ENCODE peak calls at places on chromosomes 3 and 15, in five cellular contexts. One of them, this sample, is unnamed.

GRCh38 chr3:11220230-11220629 is 52.0 kb upstream of the ATG7 start:
- DNase-seq in foreskin fibroblast: no peak
- DNase-seq in CD8-positive, alpha-beta T cell: no peak
- DNase-seq in breast epithelium: no peak
- DNase-seq in osteocyte: no peak
- DNase-seq in this sample: no peak

GRCh38 chr3:58167431-58168351 is 43.1 kb downstream of the DNASE1L3 start:
- DNase-seq in breast epithelium: no peak
- DNase-seq in osteocyte: no peak
- DNase-seq in CD8-positive, alpha-beta T cell: no peak
- DNase-seq in foreskin fibroblast: peak; percentile 71
- DNase-seq in this sample: peak; percentile 31

GRCh38 chr15:63475670-63476069 is 28.7 kb upstream of the USP3 start:
- DNase-seq in foreskin fibroblast: no peak
- DNase-seq in osteocyte: no peak
- DNase-seq in breast epithelium: no peak
- DNase-seq in CD8-positive, alpha-beta T cell: no peak
- DNase-seq in this sample: no peak

GRCh38 chr3:125212509-125213372 is at the start of gene SLC12A8:
- DNase-seq in osteocyte: no peak
- DNase-seq in breast epithelium: no peak
- DNase-seq in CD8-positive, alpha-beta T cell: no peak
- DNase-seq in foreskin fibroblast: no peak
- DNase-seq in this sample: no peak

GRCh38 chr3:141368062-141368924 is at the start of gene ZBTB38:
- DNase-seq in breast epithelium: peak; percentile 86
- DNase-seq in osteocyte: peak; percentile 93
- DNase-seq in CD8-positive, alpha-beta T cell: no peak
- DNase-seq in foreskin fibroblast: peak; percentile 98
- DNase-seq in this sample: peak; percentile 29

GRCh38 chr3:102741105-102741504 is 306.3 kb downstream of the ZPLD1 start:
- DNase-seq in foreskin fibroblast: no peak
- DNase-seq in osteocyte: no peak
- DNase-seq in breast epithelium: no peak
- DNase-seq in CD8-positive, alpha-beta T cell: no peak
- DNase-seq in this sample: no peak

GRCh38 chr3:25468866-25469319 is 40.8 kb downstream of the RARB start:
- DNase-seq in foreskin fibroblast: peak; percentile 48
- DNase-seq in CD8-positive, alpha-beta T cell: no peak
- DNase-seq in breast epithelium: peak; percentile 56
- DNase-seq in osteocyte: peak; percentile 90
- DNase-seq in this sample: no peak

GRCh38 chr15:33584797-33585196 is 274.0 kb downstream of the RYR3 start:
- DNase-seq in breast epithelium: no peak
- DNase-seq in foreskin fibroblast: no peak
- DNase-seq in osteocyte: no peak
- DNase-seq in CD8-positive, alpha-beta T cell: no peak
- DNase-seq in this sample: no peak

GRCh38 chr3:132180337-132180791 is 136.8 kb upstream of the ACP3 start:
- DNase-seq in breast epithelium: no peak
- DNase-seq in foreskin fibroblast: peak; percentile 34
- DNase-seq in osteocyte: no peak
- DNase-seq in CD8-positive, alpha-beta T cell: no peak
- DNase-seq in this sample: no peak

GRCh38 chr3:123036352-123037014 is 8.9 kb upstream of the SEMA5B start:
- DNase-seq in foreskin fibroblast: peak; percentile 32
- DNase-seq in osteocyte: no peak
- DNase-seq in CD8-positive, alpha-beta T cell: no peak
- DNase-seq in breast epithelium: no peak
- DNase-seq in this sample: no peak

GRCh38 chr3:45986303-45986982 is 9.2 kb downstream of the FYCO1 start:
- DNase-seq in breast epithelium: peak; percentile 60
- DNase-seq in foreskin fibroblast: peak; percentile 69
- DNase-seq in CD8-positive, alpha-beta T cell: no peak
- DNase-seq in osteocyte: no peak
- DNase-seq in this sample: no peak

GRCh38 chr3:79729096-79729495 is 38.7 kb downstream of the ROBO1 start:
- DNase-seq in breast epithelium: no peak
- DNase-seq in CD8-positive, alpha-beta T cell: no peak
- DNase-seq in foreskin fibroblast: no peak
- DNase-seq in osteocyte: no peak
- DNase-seq in this sample: no peak

GRCh38 chr3:152556731-152557254 is 278.1 kb upstream of the P2RY1 start:
- DNase-seq in foreskin fibroblast: peak; percentile 88
- DNase-seq in CD8-positive, alpha-beta T cell: no peak
- DNase-seq in breast epithelium: no peak
- DNase-seq in osteocyte: no peak
- DNase-seq in this sample: no peak

GRCh38 chr3:172140499-172141391 is 101.4 kb downstream of the FNDC3B start:
- DNase-seq in foreskin fibroblast: peak; percentile 89
- DNase-seq in breast epithelium: no peak
- DNase-seq in osteocyte: no peak
- DNase-seq in CD8-positive, alpha-beta T cell: no peak
- DNase-seq in this sample: no peak

GRCh38 chr3:41202834-41203345 is 3.6 kb downstream of the CTNNB1 start:
- DNase-seq in foreskin fibroblast: no peak
- DNase-seq in CD8-positive, alpha-beta T cell: no peak
- DNase-seq in osteocyte: no peak
- DNase-seq in breast epithelium: no peak
- DNase-seq in this sample: no peak

GRCh38 chr15:71591057-71591456 is 219.3 kb upstream of the NR2E3 start:
- DNase-seq in breast epithelium: no peak
- DNase-seq in foreskin fibroblast: no peak
- DNase-seq in osteocyte: no peak
- DNase-seq in CD8-positive, alpha-beta T cell: no peak
- DNase-seq in this sample: no peak

GRCh38 chr15:76588811-76589747 is 252.5 kb downstream of the ISL2 start:
- DNase-seq in osteocyte: no peak
- DNase-seq in breast epithelium: no peak
- DNase-seq in foreskin fibroblast: no peak
- DNase-seq in CD8-positive, alpha-beta T cell: no peak
- DNase-seq in this sample: no peak
- TF ChIP-seq CTCF in osteocyte: no peak
- TF ChIP-seq CTCF in breast epithelium: no peak
- TF ChIP-seq CTCF in foreskin fibroblast: no peak
- TF ChIP-seq CTCF in CD8-positive, alpha-beta T cell: no peak
- TF ChIP-seq CTCF in this sample: no peak

GRCh38 chr15:97087337-97087736 is 756.8 kb downstream of the NR2F2 start:
- DNase-seq in foreskin fibroblast: no peak
- DNase-seq in CD8-positive, alpha-beta T cell: no peak
- DNase-seq in breast epithelium: no peak
- DNase-seq in osteocyte: no peak
- DNase-seq in this sample: no peak
- TF ChIP-seq CTCF in foreskin fibroblast: no peak
- TF ChIP-seq CTCF in CD8-positive, alpha-beta T cell: no peak
- TF ChIP-seq CTCF in breast epithelium: no peak
- TF ChIP-seq CTCF in osteocyte: no peak
- TF ChIP-seq CTCF in this sample: no peak

GRCh38 chr15:47196057-47196456 is 521.2 kb upstream of the SEMA6D start:
- DNase-seq in CD8-positive, alpha-beta T cell: no peak
- DNase-seq in foreskin fibroblast: peak; percentile 81
- DNase-seq in breast epithelium: peak; percentile 72
- DNase-seq in osteocyte: peak; percentile 90
- DNase-seq in this sample: peak; percentile 23

GRCh38 chr15:47188766-47189507 is 528.4 kb upstream of the SEMA6D start:
- DNase-seq in foreskin fibroblast: no peak
- DNase-seq in osteocyte: no peak
- DNase-seq in breast epithelium: no peak
- DNase-seq in CD8-positive, alpha-beta T cell: no peak
- DNase-seq in this sample: no peak

DNA sequence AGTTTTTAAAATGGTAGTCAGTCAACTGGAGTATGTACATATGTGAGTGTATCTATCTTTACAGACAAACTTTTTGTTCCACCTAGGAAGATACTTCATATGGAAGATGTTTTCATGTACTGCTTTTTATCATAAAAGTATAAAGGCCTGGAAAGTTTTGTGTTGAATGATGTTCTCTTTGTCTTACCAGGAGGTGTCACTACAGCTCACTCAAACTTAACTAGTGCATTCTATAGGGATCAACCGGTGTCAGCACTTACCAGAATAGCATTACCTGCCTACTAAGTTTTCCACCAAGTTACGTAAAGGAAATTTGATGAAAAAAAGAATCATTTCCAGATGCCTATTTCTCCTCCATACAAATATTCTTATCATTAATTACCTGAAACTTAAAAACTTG is 522.6 kb upstream of the SEMA6D start:
- DNase-seq in osteocyte: no peak
- DNase-seq in breast epithelium: no peak
- DNase-seq in foreskin fibroblast: peak; percentile 29
- DNase-seq in CD8-positive, alpha-beta T cell: no peak
- DNase-seq in this sample: no peak
- TF ChIP-seq CTCF in osteocyte: peak; percentile 54
- TF ChIP-seq CTCF in breast epithelium: peak; percentile 25
- TF ChIP-seq CTCF in foreskin fibroblast: peak; percentile 33
- TF ChIP-seq CTCF in CD8-positive, alpha-beta T cell: no peak
- TF ChIP-seq CTCF in this sample: no peak

GRCh38 chr3:128066111-128066510 is 13.9 kb downstream of the SEC61A1 start:
- DNase-seq in breast epithelium: no peak
- DNase-seq in foreskin fibroblast: no peak
- DNase-seq in CD8-positive, alpha-beta T cell: no peak
- DNase-seq in osteocyte: no peak
- DNase-seq in this sample: no peak
- TF ChIP-seq CTCF in breast epithelium: no peak
- TF ChIP-seq CTCF in foreskin fibroblast: no peak
- TF ChIP-seq CTCF in CD8-positive, alpha-beta T cell: no peak
- TF ChIP-seq CTCF in osteocyte: no peak
- TF ChIP-seq CTCF in this sample: no peak

DNA sequence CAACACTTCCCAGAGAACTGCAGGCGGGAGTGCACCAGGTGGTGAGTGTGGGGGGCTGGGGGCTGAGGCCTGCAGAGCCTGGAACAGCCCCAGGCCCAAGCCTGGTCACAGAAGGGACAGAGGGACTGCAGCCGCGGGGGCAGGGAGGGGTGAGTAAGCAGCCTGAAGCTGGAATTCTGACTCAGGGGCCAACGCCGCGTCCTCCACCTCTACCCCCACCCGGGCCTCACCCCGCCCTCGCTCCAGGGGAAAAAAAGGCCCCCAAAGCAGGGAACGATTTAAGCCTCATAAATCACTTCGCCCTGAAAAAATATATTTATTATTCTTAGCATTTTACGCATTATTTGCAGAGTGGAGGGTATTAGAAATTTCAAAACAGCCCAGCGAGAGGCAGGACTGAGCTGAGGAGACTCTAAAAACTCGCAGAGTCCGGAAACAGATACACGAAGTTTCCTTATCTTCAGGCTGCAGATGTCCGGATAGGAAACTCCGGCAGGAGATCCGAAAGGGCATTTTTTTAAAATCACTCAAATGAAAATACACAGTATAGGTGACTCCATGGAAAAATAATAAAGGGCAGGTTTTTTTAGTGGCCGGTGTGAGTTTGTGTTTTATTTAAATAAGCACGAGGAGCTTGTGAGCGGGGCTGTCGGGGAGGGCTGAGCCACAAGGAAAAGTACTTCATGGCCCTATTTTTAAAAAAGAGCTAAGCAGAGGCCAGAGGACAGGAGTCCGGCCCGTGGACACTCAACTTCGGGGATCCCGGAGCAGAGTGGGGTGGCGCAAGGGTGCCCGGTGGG is 9.9 kb downstream of the GATA2 start:
- DNase-seq in foreskin fibroblast: peak; percentile 82
- DNase-seq in osteocyte: no peak
- DNase-seq in breast epithelium: no peak
- DNase-seq in CD8-positive, alpha-beta T cell: no peak
- DNase-seq in this sample: no peak
- TF ChIP-seq CTCF in foreskin fibroblast: no peak
- TF ChIP-seq CTCF in osteocyte: peak; percentile 34
- TF ChIP-seq CTCF in breast epithelium: no peak
- TF ChIP-seq CTCF in CD8-positive, alpha-beta T cell: no peak
- TF ChIP-seq CTCF in this sample: no peak

GRCh38 chr15:92391640-92392039 is 2.0 kb upstream of the ST8SIA2 start:
- DNase-seq in CD8-positive, alpha-beta T cell: no peak
- DNase-seq in foreskin fibroblast: no peak
- DNase-seq in breast epithelium: no peak
- DNase-seq in osteocyte: no peak
- DNase-seq in this sample: no peak
- TF ChIP-seq CTCF in CD8-positive, alpha-beta T cell: no peak
- TF ChIP-seq CTCF in foreskin fibroblast: peak; percentile 42
- TF ChIP-seq CTCF in breast epithelium: no peak
- TF ChIP-seq CTCF in osteocyte: peak; percentile 57
- TF ChIP-seq CTCF in this sample: no peak

GRCh38 chr3:129441782-129442181 is 1.8 kb downstream of the IFT122 start:
- DNase-seq in breast epithelium: no peak
- DNase-seq in CD8-positive, alpha-beta T cell: no peak
- DNase-seq in osteocyte: no peak
- DNase-seq in foreskin fibroblast: peak; percentile 67
- DNase-seq in this sample: no peak
- TF ChIP-seq CTCF in breast epithelium: no peak
- TF ChIP-seq CTCF in CD8-positive, alpha-beta T cell: no peak
- TF ChIP-seq CTCF in osteocyte: peak; percentile 16
- TF ChIP-seq CTCF in foreskin fibroblast: no peak
- TF ChIP-seq CTCF in this sample: no peak